ENCODE peak calls at places on chromosome 12, in six cellular contexts. S is fibroblast of mammary gland, V is GM12864, L is cardiac fibroblast, T is HL-60, H is heart right ventricle. A is an unnamed sample.

GRCh38 chr12:81542621-81543020 is 216.5 kb downstream of the PPFIA2 start:
- DNase-seq in H (no peak), S (no peak), L (no peak), T (no peak), V (no peak), A (no peak)

GRCh38 chr12:105670664-105671063 is 340.2 kb downstream of the C12orf75 start:
- DNase-seq in H (no peak), V (no peak), L (peak), T (no peak), S (no peak), A (no peak)

GRCh38 chr12:11895421-11896064 is 175.2 kb upstream of the BCL2L14 start:
- DNase-seq in V (no peak), S (no peak), H (no peak), L (no peak), T (no peak), A (no peak)

GRCh38 chr12:51218607-51219161 is 822 bp upstream of the POU6F1 start:
- DNase-seq in H (no peak), T (no peak), S (no peak), V (peak), L (no peak), A (no peak)

GRCh38 chr12:78376257-78376656 is 488.3 kb upstream of the SYT1 start:
- DNase-seq in S (peak), T (no peak), H (no peak), L (no peak), V (no peak), A (no peak)

GRCh38 chr12:93242154-93242958 is 135.4 kb upstream of the NUDT4 start:
- DNase-seq in V (no peak), T (no peak), H (no peak), S (no peak), L (no peak), A (no peak)

GRCh38 chr12:121649403-121649802 is 20.1 kb downstream of the MORN3 start:
- DNase-seq in L (no peak), V (no peak), T (no peak), H (no peak), S (no peak), A (peak)

GRCh38 chr12:130342442-130342841 is 4.8 kb downstream of the PIWIL1 start:
- DNase-seq in T (no peak), S (no peak), H (no peak), V (no peak), L (no peak), A (no peak)

GRCh38 chr12:63752283-63752682 is 27.4 kb upstream of the RXYLT1 start:
- DNase-seq in H (no peak), V (no peak), T (no peak), S (no peak), L (no peak), A (no peak)

GRCh38 chr12:130764073-130764472 is 48.0 kb upstream of the RIMBP2 start:
- DNase-seq in T (no peak), H (no peak), V (no peak), S (peak), L (peak), A (peak)

GRCh38 chr12:267581-268482 is 5.2 kb upstream of the SLC6A13 start:
- DNase-seq in T (no peak), H (no peak), V (no peak), S (no peak), L (no peak), A (peak)

GRCh38 chr12:263574-263973 is 938 bp upstream of the SLC6A13 start:
- DNase-seq in T (no peak), S (no peak), V (no peak), L (peak), H (no peak), A (peak)

GRCh38 chr12:262817-263216 is at the start of gene SLC6A13:
- DNase-seq in L (no peak), T (no peak), S (no peak), H (no peak), V (no peak), A (peak)

GRCh38 chr12:264269-264668 is 1.6 kb upstream of the SLC6A13 start:
- DNase-seq in T (no peak), V (no peak), S (no peak), H (no peak), L (no peak), A (no peak)

GRCh38 chr12:265096-265495 is 2.5 kb upstream of the SLC6A13 start:
- DNase-seq in T (no peak), V (no peak), H (no peak), S (no peak), L (no peak), A (no peak)
- H3K4me3 ChIP-seq in T (no peak), V (no peak), H (no peak), S (no peak), L (no peak), A (no peak)

GRCh38 chr12:68912916-68913315 is 20.1 kb downstream of the CPM start:
- DNase-seq in S (no peak), V (no peak), L (no peak), T (no peak), H (no peak), A (no peak)
- TF ChIP-seq CTCF in S (no peak), V (no peak), L (no peak), T (no peak), H (no peak), A (no peak)

GRCh38 chr12:95593266-95593871 is 42.1 kb upstream of the USP44 start:
- DNase-seq in L (no peak), V (no peak), S (no peak), T (no peak), H (peak), A (no peak)

GRCh38 chr12:95591731-95592130 is 40.5 kb upstream of the USP44 start:
- DNase-seq in T (no peak), H (no peak), V (no peak), L (peak), S (no peak), A (peak)

GRCh38 chr12:95590775-95591174 is 39.5 kb upstream of the USP44 start:
- DNase-seq in S (no peak), L (no peak), T (no peak), V (no peak), H (no peak), A (no peak)
- H3K4me3 ChIP-seq in S (no peak), L (no peak), T (no peak), V (no peak), H (no peak), A (no peak)

GRCh38 chr12:30989754-30990153 is 63.2 kb downstream of the TSPAN11 start:
- DNase-seq in V (peak), H (peak), T (no peak), S (no peak), L (no peak), A (peak)
- TF ChIP-seq CTCF in V (peak), H (peak), T (no peak), S (peak), L (peak), A (no peak)

DNA sequence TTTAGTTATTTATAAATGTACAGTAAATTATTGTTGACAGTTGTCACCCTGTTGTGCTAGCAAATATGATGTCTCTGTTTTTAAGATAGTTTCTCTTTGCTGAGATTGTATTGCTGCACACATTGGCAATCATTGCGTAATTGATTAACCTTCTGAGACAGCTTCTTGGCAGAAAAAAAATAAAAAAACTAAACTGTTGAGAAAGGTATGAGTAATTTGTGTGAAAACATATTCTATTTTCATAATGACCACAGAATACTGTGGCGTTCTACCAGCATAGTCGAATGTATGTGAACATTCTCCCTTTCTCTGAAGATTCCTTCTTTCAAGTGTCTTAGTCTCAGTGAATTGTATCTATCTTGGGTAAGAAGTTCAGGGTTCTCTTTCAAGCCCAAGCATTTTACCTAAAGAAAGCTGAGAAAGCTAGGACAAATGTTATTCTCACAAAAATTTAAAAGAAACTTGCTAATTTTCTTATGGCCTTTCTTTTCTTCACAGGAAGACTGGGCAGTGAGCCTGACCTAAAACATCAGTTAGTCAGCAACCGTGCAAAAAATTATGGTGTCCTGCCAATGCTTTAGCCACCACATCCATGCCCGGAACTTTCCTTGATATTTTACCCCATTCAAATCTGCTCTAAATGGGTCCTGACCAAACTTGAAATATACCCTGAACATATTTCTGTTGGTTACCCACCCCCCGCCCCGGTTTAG is 69.0 kb upstream of the REP15 start:
- DNase-seq in S (peak), H (no peak), T (peak), V (no peak), L (peak), A (peak)
- H3K4me3 ChIP-seq in S (no peak), H (no peak), T (no peak), V (no peak), L (no peak), A (no peak)

GRCh38 chr12:109773384-109774011 is 59.7 kb downstream of the TRPV4 start:
- DNase-seq in T (no peak), V (no peak), S (no peak), L (no peak), H (no peak), A (peak)

GRCh38 chr12:109770861-109771670 is 57.4 kb downstream of the FAM222A start:
- DNase-seq in H (no peak), L (no peak), S (no peak), T (no peak), V (no peak), A (no peak)

GRCh38 chr12:109772622-109773321 is 59.1 kb downstream of the FAM222A start:
- DNase-seq in V (no peak), T (no peak), H (no peak), L (no peak), S (no peak), A (no peak)

GRCh38 chr12:109770104-109770860 is 56.7 kb downstream of the FAM222A start:
- DNase-seq in H (no peak), T (no peak), L (no peak), S (no peak), V (no peak), A (no peak)

DNA sequence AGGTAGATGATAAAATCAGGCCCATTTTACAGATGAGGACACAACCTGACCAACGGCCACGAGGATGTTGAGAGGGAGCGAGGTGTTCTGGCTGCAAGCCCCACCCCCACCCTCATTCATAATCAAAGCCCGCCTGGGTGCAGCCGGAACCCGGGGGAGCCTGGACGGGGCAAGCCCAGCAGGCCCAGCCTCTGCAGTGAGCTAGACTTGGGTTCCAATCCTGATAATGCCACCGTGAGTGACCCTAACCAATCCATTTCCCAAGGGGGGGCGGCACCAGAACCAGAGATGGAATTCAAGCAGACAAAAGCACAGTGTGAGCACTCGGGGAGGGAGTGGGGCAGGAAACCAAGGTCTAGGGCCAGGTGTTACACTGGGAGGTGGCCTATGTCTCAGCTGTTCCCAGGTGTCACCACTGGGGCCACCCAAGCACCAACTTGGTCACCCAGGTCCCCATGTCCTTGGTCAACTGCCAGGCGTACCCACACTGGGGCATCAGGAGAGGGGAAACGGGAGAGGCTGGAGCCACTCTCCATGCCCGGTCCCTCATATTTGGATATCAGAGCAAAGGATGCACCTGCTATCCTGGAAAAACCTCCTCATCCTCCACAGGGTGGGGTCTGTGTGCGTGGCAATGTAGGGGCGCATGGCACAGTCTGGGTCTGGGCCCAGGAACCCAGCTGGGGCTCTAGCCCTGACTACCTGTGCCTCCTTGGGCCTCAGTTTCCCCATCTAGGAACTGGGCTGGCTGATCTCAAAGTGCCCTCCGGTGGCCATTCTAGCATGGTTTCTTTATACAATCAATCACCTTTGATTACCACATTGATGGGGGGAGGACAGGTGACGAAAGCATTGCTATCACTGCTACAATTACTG is 58.4 kb downstream of the FAM222A start:
- DNase-seq in L (no peak), S (no peak), V (no peak), H (no peak), T (no peak), A (no peak)
- TF ChIP-seq CTCF in L (no peak), S (no peak), V (no peak), H (no peak), T (no peak), A (no peak)

DNA sequence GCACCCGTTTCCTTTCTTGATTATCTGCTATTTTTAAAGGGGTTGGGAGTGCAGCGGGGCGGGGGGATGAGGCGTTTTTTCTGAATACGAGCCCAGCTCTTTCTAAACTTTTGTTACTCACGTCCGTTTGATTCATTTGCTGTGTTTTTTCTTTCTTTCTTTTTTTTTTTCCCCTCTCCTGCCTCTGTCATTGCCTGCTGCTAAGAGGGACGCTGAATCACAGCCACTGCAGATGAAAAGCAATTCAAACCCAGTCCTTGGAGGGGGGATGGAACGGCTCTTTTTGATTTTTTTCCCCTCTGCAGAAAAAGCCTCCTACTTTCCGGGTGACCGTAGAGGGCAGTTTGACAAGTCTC is 606 bp upstream of the RASSF8 start:
- DNase-seq in V (no peak), H (no peak), S (peak), T (no peak), L (peak), A (peak)
- H3K4me3 ChIP-seq in V (peak), H (peak), S (peak), T (peak), L (peak), A (peak)

GRCh38 chr12:132603240-132604107 is 6.9 kb downstream of the LRCOL1 start:
- DNase-seq in V (no peak), S (no peak), L (no peak), T (no peak), H (no peak), A (no peak)

GRCh38 chr12:132601171-132601883 is 9.1 kb downstream of the LRCOL1 start:
- DNase-seq in S (no peak), V (no peak), T (no peak), H (no peak), L (no peak), A (no peak)

GRCh38 chr12:132597333-132598283 is 12.8 kb downstream of the LRCOL1 start:
- DNase-seq in H (no peak), S (peak), L (peak), T (no peak), V (no peak), A (peak)

GRCh38 chr12:132602578-132603239 is 7.7 kb downstream of the LRCOL1 start:
- DNase-seq in L (no peak), T (no peak), V (no peak), H (peak), S (no peak), A (no peak)

GRCh38 chr12:132600048-132601032 is 10.0 kb downstream of the LRCOL1 start:
- DNase-seq in L (peak), S (peak), V (no peak), T (peak), H (peak), A (peak)
- TF ChIP-seq CTCF in L (peak), S (peak), V (peak), T (peak), H (peak), A (peak)

DNA sequence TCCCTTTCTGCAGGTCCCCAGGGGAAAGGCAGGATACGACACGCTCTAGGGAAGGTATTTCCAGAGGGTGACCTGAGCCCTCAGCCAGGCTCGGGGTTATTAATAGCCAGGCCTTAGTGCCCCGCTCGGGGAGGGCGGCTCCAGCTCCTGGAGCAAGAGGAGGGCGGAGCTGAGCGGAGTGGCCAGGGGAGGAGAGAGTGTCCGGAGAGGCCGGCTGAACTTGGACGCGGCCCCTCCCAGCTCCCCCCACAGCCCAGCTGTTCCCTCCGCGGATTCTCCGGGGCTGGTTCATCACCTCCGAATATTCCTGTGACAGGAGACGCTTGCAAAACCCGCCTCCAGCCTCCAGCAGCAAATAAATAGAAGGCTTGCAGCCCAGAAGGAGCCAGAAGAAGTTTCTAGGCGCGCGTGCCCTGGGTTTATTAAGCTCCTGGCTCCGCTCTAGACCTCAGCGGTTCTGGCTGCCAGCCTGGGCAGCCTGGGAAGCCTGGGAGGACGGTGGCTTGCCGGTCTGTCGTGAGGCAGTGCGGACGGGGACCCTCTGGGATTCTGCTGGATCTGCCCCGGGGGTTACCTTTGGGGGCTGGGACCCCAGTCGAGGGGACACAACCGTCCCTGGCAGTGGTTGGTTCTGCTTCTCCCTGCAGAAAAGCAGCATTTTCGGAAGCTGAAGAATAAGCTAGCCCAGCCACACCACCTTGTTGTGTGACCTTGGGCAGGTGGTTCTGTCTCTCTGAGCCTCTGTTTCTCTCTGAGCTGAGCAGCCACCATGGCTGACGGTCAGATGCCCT is at the start of gene HSPB8:
- DNase-seq in H (peak), S (peak), T (no peak), V (no peak), L (peak), A (peak)
- H3K4me3 ChIP-seq in H (peak), S (peak), T (no peak), V (no peak), L (peak), A (peak)

GRCh38 chr12:49902399-49903350 is 1.0 kb downstream of the FAIM2 start:
- DNase-seq in V (no peak), H (no peak), L (no peak), S (no peak), T (no peak), A (no peak)
- TF ChIP-seq CTCF in V (no peak), H (no peak), L (no peak), S (no peak), T (no peak), A (no peak)